ENCODE peak calls at places on chromosomes 4 and X, in four cellular contexts. C, G, Q and L are unnamed samples.

GRCh38 chr4:116870667-116871066 is 214.7 kb downstream of the TRAM1L1 start:
- DNase-seq in C (no peak), G (no peak), Q (no peak), L (no peak)

GRCh38 chr4:37715889-37716402 is 29.8 kb upstream of the RELL1 start:
- DNase-seq in C (peak; percentile 46), G (no peak), Q (peak; percentile 53), L (no peak)

GRCh38 chr4:98996056-98996941 is 778 bp downstream of the METAP1 start:
- DNase-seq in C (peak; percentile 24), G (peak; percentile 8), Q (no peak), L (peak; percentile 17)

GRCh38 chr4:139144161-139144859 is 32.7 kb downstream of the ELF2 start:
- DNase-seq in C (peak; percentile 33), G (no peak), Q (no peak), L (no peak)

GRCh38 chr4:97498875-97499274 is 644.4 kb downstream of the STPG2 start:
- DNase-seq in C (no peak), G (peak; percentile 1), Q (no peak), L (no peak)

GRCh38 chrX:46376246-46376885 is 168.9 kb downstream of the ZNF674 start:
- DNase-seq in C (no peak), G (peak; percentile 59), Q (no peak), L (peak; percentile 50)

GRCh38 chrX:83535417-83536244 is 27.5 kb downstream of the POU3F4 start:
- DNase-seq in C (no peak), G (no peak), Q (no peak), L (no peak)

GRCh38 chrX:154091678-154092077 is 5.8 kb downstream of the MECP2 start:
- DNase-seq in C (peak; percentile 60), G (no peak), Q (no peak), L (no peak)

GRCh38 chrX:1719270-1719669 is 104.4 kb downstream of the ASMT start:
- DNase-seq in C (no peak), G (no peak), Q (no peak), L (no peak)

GRCh38 chr4:89305712-89306437 is 1.7 kb downstream of the GPRIN3 start:
- DNase-seq in C (no peak), G (no peak), Q (no peak), L (no peak)

GRCh38 chr4:169658970-169659735 is 38.8 kb downstream of the CLCN3 start:
- DNase-seq in C (no peak), G (no peak), Q (no peak), L (no peak)

GRCh38 chrX:122238801-122239200 is 945.3 kb upstream of the GRIA3 start:
- DNase-seq in C (no peak), G (no peak), Q (no peak), L (no peak)

DNA sequence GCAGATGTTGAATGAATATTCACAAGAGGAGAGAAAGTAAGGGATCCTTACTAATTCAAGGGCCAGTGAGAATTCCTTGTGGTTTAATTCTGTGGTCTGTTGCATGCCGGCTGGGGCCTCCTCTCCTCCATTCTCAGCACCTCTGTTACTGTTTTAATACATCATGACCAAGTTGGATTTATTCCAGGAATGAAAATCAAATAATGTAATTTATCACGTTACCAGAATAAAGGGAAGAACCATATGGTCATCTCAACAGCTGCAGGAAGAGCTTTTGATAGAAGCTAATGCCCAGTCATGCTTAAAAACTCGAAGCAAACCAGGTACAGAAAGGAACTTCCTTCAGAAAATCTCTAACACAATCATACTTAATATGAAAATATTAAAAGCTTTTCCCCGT is 54.1 kb downstream of the GRK4 start:
- DNase-seq in C (no peak), G (no peak), Q (no peak), L (no peak)
- TF ChIP-seq CTCF in C (no peak), G (no peak), Q (no peak), L (no peak)

GRCh38 chr4:88216395-88216794 is 58.0 kb upstream of the ABCG2 start:
- DNase-seq in C (peak; percentile 87), G (no peak), Q (no peak), L (no peak)
- TF ChIP-seq CTCF in C (no peak), G (no peak), Q (no peak), L (no peak)

GRCh38 chr4:20251796-20252655 is at the start of gene SLIT2:
- DNase-seq in C (peak; percentile 88), G (peak; percentile 18), Q (peak; percentile 87), L (peak; percentile 78)
- TF ChIP-seq CTCF in C (no peak), G (no peak), Q (no peak), L (peak; percentile 36)

GRCh38 chrX:37958493-37959211 is 47.7 kb upstream of the SYTL5 start:
- DNase-seq in C (no peak), G (no peak), Q (no peak), L (peak; percentile 60)
- TF ChIP-seq CTCF in C (no peak), G (no peak), Q (no peak), L (no peak)

GRCh38 chr4:131644619-131645018 is 1504.5 kb upstream of the PCDH10 start:
- DNase-seq in C (peak; percentile 23), G (no peak), Q (no peak), L (peak; percentile 33)
- TF ChIP-seq CTCF in C (peak; percentile 10), G (no peak), Q (no peak), L (no peak)

DNA sequence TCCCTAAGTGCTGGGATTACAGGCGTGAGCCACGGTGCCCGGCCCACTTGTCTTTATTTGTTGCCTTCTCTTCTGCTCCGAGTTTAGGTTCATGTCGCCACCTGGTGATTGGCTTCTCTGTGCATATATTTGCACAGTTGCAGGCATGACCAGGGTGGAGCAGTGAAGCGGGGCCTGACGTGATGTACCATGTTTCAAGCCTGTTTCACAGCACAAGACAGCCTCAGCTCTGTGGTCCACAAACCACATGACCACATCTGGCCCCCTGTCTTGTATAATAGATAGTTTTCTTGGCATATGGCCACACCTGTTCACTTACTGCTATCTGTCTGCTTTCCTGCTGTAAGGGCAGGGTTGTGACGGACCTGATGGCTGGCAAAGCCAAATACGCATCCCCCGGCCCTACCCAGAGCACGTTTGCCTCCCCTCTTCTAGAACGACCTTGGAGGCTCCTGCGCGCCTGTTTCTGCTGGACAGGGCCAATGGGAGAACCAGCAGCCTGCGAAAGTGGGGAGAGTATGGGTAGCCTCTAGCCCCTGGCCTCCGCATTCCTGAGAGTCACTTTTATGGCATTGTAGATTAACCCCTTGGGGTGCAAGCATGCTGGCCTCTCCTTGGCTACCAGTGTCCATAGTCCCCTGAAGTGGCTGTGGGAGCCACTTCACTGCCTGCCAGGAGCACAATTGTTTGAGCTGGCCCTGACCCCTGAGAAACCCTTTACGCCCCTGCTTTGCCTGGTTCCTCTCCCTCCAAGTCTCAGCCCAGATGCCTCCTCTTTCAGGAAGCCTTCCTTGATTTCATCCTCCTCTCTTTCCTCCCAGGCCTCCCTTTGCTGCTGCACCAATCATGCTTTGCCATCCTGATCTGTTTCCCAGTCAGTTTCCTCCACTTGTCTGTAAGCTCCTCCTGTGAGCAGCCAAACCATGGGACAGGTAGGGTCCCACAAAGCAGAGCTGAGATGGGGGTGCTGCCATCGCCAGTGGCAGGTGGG is 6.0 kb upstream of the SH3TC1 start:
- DNase-seq in C (peak; percentile 84), G (peak; percentile 52), Q (peak; percentile 71), L (peak; percentile 68)
- TF ChIP-seq CTCF in C (peak; percentile 8), G (peak; percentile 42), Q (no peak), L (no peak)

GRCh38 chr4:122691988-122692387 is 40.5 kb upstream of the BBS12 start:
- DNase-seq in C (no peak), G (no peak), Q (no peak), L (no peak)
- TF ChIP-seq CTCF in C (no peak), G (no peak), Q (no peak), L (no peak)